ENCODE peak calls at places on chromosomes 12 and 14, in six cellular contexts. E, N, S, D, A and W are unnamed samples.

GRCh38 chr14:81474156-81474492 is 59.5 kb downstream of the SEL1L start:
- DNase-seq in E (no peak), N (no peak), S (no peak), D (no peak), A (no peak), W (no peak)

GRCh38 chr12:89319606-89320005 is 32.7 kb downstream of the DUSP6 start:
- DNase-seq in E (no peak), N (no peak), S (no peak), D (no peak), A (no peak), W (no peak)

GRCh38 chr14:88468396-88468795 is 82.9 kb downstream of the SPATA7 start:
- DNase-seq in E (peak), N (peak), S (no peak), D (no peak), A (peak), W (no peak)

GRCh38 chr12:70849265-70849960 is 71.1 kb downstream of the PTPRR start:
- DNase-seq in E (peak), N (peak), S (peak), D (no peak), A (peak), W (no peak)

GRCh38 chr14:41280745-41281144 is 325.9 kb upstream of the LRFN5 start:
- DNase-seq in E (no peak), N (peak), S (peak), D (no peak), A (peak), W (no peak)

GRCh38 chr14:60653388-60653690 is 4.1 kb upstream of the SIX1 start:
- DNase-seq in E (no peak), N (no peak), S (no peak), D (no peak), A (no peak), W (peak)

GRCh38 chr12:13425766-13426165 is 229.2 kb downstream of the EMP1 start:
- DNase-seq in E (peak), N (peak), S (no peak), D (no peak), A (peak), W (peak)

GRCh38 chr12:62760779-62761178 is 174.2 kb downstream of the PPM1H start:
- DNase-seq in E (peak), N (no peak), S (peak), D (no peak), A (peak), W (no peak)

GRCh38 chr12:71438670-71439361 is 782 bp upstream of the LGR5 start:
- DNase-seq in E (peak), N (peak), S (peak), D (no peak), A (peak), W (peak)

DNA sequence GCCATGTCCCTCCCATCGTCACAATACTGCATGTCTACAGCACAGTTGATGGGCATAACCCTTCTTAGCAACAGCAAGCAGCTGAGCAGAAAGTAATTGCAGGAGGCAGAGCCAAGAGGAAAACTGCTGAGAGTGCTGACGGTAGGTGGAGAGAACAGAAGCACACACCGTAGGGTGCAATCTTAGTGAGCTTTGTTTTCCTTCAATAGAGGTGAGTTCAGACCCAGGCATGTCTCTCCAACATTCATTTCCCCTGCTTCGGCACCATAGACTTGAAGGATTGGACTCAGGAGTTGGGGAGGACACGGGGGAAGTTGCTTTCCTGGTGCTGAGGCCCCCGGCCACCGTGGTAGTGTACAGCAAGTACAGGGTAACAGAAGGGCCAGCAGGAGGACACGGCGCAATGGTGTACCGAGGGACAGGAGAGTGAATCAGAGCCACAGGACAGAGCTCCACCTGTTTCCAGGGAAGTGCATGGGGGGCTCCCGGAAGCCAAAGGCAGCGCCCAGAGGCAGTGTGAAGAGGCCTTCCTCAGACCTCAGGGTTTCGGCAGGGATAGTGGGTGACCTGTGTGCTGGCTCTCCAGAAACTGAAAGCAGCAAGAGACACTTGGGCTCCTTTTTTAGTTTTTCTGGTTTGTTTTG is 36.3 kb upstream of the SINHCAF start:
- DNase-seq in E (no peak), N (peak), S (peak), D (no peak), A (no peak), W (peak)
- H3K4me3 ChIP-seq in E (no peak), N (no peak), S (no peak), D (no peak), A (no peak), W (peak)

GRCh38 chr14:43872222-43872621 is 634.9 kb downstream of the FSCB start:
- DNase-seq in E (no peak), N (no peak), S (no peak), D (no peak), A (no peak), W (peak)

GRCh38 chr14:43872752-43873655 is 634.1 kb downstream of the FSCB start:
- DNase-seq in E (no peak), N (no peak), S (no peak), D (no peak), A (no peak), W (peak)

GRCh38 chr14:43877351-43877900 is 629.7 kb downstream of the FSCB start:
- DNase-seq in E (no peak), N (no peak), S (no peak), D (no peak), A (no peak), W (no peak)
- H3K4me3 ChIP-seq in E (no peak), N (no peak), S (no peak), D (no peak), A (no peak), W (no peak)

DNA sequence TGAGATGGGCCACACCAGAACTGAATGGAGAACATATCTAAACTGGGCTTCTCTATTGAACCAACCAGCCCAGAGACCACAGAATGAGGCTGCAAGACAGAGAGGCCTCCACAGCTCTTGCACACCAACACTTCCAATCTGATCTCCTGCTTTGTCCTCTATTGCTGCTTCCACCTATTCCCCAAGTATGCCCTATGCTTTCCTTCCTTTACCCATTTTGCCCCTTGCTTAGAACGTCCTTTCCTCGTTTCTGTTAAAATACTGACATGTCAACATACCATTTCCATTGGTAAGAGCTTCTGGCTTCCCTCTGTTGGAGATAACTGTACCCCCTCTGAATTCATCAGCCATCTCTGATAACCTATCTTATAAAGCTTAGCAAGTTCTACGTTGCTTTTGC is 2.8 kb downstream of the SLC2A13 start:
- DNase-seq in E (no peak), N (no peak), S (no peak), D (no peak), A (no peak), W (no peak)
- H3K4me3 ChIP-seq in E (no peak), N (no peak), S (no peak), D (no peak), A (no peak), W (peak)

GRCh38 chr14:100567877-100568163 is 19.4 kb downstream of the BEGAIN start:
- DNase-seq in E (no peak), N (no peak), S (no peak), D (no peak), A (no peak), W (no peak)

GRCh38 chr14:100568164-100568997 is 18.8 kb downstream of the BEGAIN start:
- DNase-seq in E (no peak), N (no peak), S (no peak), D (no peak), A (no peak), W (peak)

GRCh38 chr14:100569734-100570251 is 17.4 kb downstream of the BEGAIN start:
- DNase-seq in E (no peak), N (no peak), S (no peak), D (no peak), A (no peak), W (no peak)

GRCh38 chr14:100570726-100571454 is 16.3 kb downstream of the BEGAIN start:
- DNase-seq in E (no peak), N (no peak), S (no peak), D (no peak), A (no peak), W (no peak)

DNA sequence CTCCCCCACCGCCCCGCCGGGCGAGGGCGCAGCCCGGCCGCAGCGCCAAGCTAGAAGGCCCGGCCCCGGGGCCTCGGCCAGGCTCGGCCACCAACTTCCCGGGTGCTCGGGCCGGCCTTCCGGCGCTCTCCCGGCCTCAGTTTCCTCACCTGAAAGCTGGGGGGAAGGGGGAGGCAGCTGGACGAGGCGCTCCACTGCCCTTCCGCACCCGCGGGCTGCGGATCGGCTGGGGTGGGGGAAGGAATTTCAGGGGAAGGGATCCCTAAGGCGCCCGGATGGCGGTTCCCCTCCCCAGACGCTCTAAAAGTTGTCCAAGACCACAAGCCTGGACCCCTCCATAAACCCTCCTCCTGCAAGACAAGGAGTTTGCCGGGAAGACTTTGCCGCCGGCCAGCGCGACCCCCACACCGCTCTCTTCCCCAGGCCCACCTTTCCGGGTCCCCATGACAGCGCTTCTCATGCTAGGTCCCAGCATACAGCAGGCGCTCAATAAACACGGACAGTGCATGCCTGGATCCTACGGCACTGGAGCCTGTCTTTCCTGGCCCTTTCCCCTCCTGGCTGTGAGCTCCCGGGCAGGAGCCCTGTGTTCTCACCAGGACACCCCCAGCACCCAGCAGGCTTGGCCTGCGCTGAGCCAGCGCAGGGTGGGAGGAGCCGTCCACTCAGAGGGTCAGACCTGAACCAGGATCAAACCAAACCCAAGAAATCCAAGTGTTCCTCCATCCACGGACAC is 18.1 kb downstream of the BEGAIN start:
- DNase-seq in E (no peak), N (no peak), S (no peak), D (no peak), A (no peak), W (no peak)
- H3K4me3 ChIP-seq in E (no peak), N (no peak), S (no peak), D (peak), A (no peak), W (no peak)

GRCh38 chr12:26740991-26741390 is 92.0 kb downstream of the ITPR2 start:
- DNase-seq in E (no peak), N (peak), S (no peak), D (no peak), A (no peak), W (no peak)
- H3K4me3 ChIP-seq in E (no peak), N (no peak), S (no peak), D (no peak), A (no peak), W (no peak)

GRCh38 chr12:64109706-64110105 is 112.4 kb downstream of the KICS2 start:
- DNase-seq in E (no peak), N (no peak), S (no peak), D (no peak), A (peak), W (no peak)
- H3K4me3 ChIP-seq in E (no peak), N (no peak), S (no peak), D (no peak), A (no peak), W (no peak)

GRCh38 chr14:76872796-76873432 is 46.7 kb downstream of the LRRC74A start:
- DNase-seq in E (peak), N (peak), S (peak), D (no peak), A (peak), W (peak)
- H3K4me3 ChIP-seq in E (no peak), N (no peak), S (no peak), D (no peak), A (no peak), W (no peak)

DNA sequence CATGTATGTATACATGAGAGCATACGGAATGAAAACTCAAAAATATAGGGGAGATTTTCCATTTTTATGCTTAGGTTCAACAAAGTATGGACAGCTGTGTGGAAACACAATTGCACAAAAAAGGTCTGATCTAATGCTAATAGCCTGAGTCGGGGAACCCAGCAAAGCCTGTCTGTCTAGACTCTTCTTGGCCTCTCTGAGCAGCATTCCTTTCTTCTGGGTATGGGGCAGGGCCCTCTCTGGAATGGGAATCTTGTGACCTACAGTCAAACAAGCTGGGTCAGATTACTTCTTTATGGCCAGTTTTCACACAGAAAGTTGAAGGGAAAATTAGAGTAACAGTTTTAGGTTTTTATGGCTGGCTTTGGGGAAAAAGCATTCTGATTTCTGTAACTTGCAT is 534.0 kb upstream of the LMO3 start:
- DNase-seq in E (no peak), N (no peak), S (peak), D (no peak), A (no peak), W (no peak)
- H3K4me3 ChIP-seq in E (no peak), N (no peak), S (no peak), D (no peak), A (no peak), W (no peak)

GRCh38 chr12:116520801-116521471 is 38.2 kb upstream of the MAP1LC3B2 start:
- DNase-seq in E (peak), N (no peak), S (no peak), D (no peak), A (no peak), W (no peak)
- H3K4me3 ChIP-seq in E (no peak), N (no peak), S (no peak), D (no peak), A (no peak), W (no peak)

DNA sequence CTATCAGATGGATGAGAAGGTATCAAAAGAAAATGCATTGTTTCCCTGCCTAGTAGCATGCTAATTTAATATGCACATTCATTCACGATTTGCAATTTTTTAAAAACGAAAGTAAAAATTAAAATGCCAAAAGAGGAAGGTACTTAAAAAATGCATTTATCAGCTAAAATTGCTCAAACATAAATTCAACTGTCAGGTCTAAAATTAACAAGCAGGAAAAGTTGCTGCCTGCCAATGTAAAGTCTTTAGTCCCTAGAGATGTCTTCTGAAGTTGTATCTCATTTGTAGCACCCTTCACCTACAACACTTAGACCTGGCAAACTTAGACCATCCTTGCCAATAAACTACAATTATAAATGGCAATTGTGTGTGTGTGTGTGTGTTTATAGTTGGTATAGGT is 7.8 kb downstream of the ATF7 start:
- DNase-seq in E (no peak), N (no peak), S (no peak), D (no peak), A (peak), W (no peak)
- H3K4me3 ChIP-seq in E (no peak), N (no peak), S (no peak), D (peak), A (peak), W (no peak)